ENCODE peak calls at places on chromosomes 16 and 17, in nine cellular contexts. L is ovary; R is naive thymus-derived CD4-positive, alpha-beta T cell; P is HAP-1; Z is PC-9; W is cardiac muscle cell; I is heart right ventricle; B is upper lobe of right lung; K is osteoblast. O is an unnamed sample. For H3K4me1, the result is how much of the 10 kb centered on the place peaks cover.

GRCh38 chr17:75927286-75927922 is 13.4 kb downstream of the FBF1 start:
- DNase-seq in B (no peak), I (no peak), W (peak), R (no peak), L (no peak), Z (no peak), K (peak), P (peak), O (peak)

GRCh38 chr16:29674188-29674587 is 4.8 kb upstream of the QPRT start:
- DNase-seq in Z (no peak), R (no peak), B (peak), W (peak), K (no peak), P (no peak), I (peak), L (peak), O (no peak)

GRCh38 chr17:67386965-67387551 is 10.0 kb downstream of the PITPNC1 start:
- DNase-seq in W (peak), B (peak), Z (peak), P (peak), K (no peak), L (peak), R (peak), I (peak), O (peak)

GRCh38 chr16:68371706-68372380 is 61.0 kb downstream of the PRMT7 start:
- DNase-seq in W (no peak), I (no peak), Z (no peak), P (no peak), B (no peak), L (no peak), R (no peak), K (peak), O (no peak)

GRCh38 chr17:10527419-10527818 is 9.1 kb upstream of the MYH1 start:
- DNase-seq in R (no peak), Z (no peak), W (no peak), L (no peak), P (no peak), I (no peak), B (no peak), K (no peak), O (no peak)

GRCh38 chr17:79082311-79083190 is 7.9 kb downstream of the ENGASE start:
- DNase-seq in L (no peak), I (peak), W (peak), B (peak), R (peak), K (peak), P (peak), Z (peak), O (peak)

GRCh38 chr16:4347010-4347409 is 4.1 kb downstream of the PAM16 start:
- DNase-seq in K (no peak), B (peak), P (no peak), R (no peak), I (no peak), Z (no peak), L (no peak), W (peak), O (no peak)

GRCh38 chr17:38725066-38725465 is 5.1 kb upstream of the CISD3 start:
- DNase-seq in W (no peak), L (no peak), P (no peak), R (no peak), Z (no peak), B (no peak), I (no peak), K (no peak), O (no peak)

GRCh38 chr16:3734758-3735221 is 17.5 kb upstream of the TRAP1 start:
- DNase-seq in B (peak), P (no peak), Z (no peak), K (peak), I (no peak), R (no peak), W (no peak), L (no peak), O (no peak)

GRCh38 chr16:55625843-55626242 is 29.9 kb upstream of the SLC6A2 start:
- DNase-seq in R (no peak), I (no peak), L (no peak), P (no peak), Z (no peak), W (no peak), B (no peak), K (no peak), O (no peak)

GRCh38 chr17:17535957-17536356 is 39.8 kb upstream of the RASD1 start:
- DNase-seq in Z (no peak), L (no peak), P (no peak), K (peak), B (peak), I (peak), R (no peak), W (no peak), O (no peak)

GRCh38 chr17:43018008-43018853 is 4.0 kb downstream of the VAT1 start:
- DNase-seq in Z (no peak), W (no peak), L (peak), K (peak), P (peak), B (no peak), I (no peak), R (no peak), O (peak)

GRCh38 chr16:84791501-84791900 is 28.3 kb upstream of the CRISPLD2 start:
- DNase-seq in L (no peak), R (no peak), Z (no peak), W (no peak), K (no peak), I (no peak), B (no peak), P (no peak), O (no peak)

GRCh38 chr16:56331399-56331798 is 93.9 kb downstream of the AMFR start:
- DNase-seq in I (no peak), R (no peak), K (no peak), Z (no peak), W (no peak), P (no peak), B (no peak), L (no peak), O (no peak)

GRCh38 chr16:47258874-47259461 is 115.2 kb upstream of the NETO2 start:
- DNase-seq in R (no peak), L (no peak), K (peak), P (peak), I (no peak), Z (no peak), B (no peak), W (peak), O (peak)

GRCh38 chr16:74448990-74449389 is 27.7 kb upstream of the CLEC18B start:
- DNase-seq in W (peak), B (no peak), P (no peak), Z (peak), I (peak), K (peak), R (no peak), L (peak), O (no peak)

GRCh38 chr16:66477028-66477515 is 50.0 kb downstream of the BEAN1 start:
- DNase-seq in P (no peak), K (no peak), W (peak), Z (no peak), R (no peak), I (no peak), L (no peak), B (no peak), O (peak)

GRCh38 chr17:80367510-80367909 is 47.5 kb upstream of the ENDOV start:
- DNase-seq in Z (no peak), I (no peak), L (no peak), K (peak), B (no peak), R (no peak), P (no peak), W (no peak), O (no peak)
- H3K4me1 ChIP-seq in Z (under half), I (under half), L (under half), K (under half), B (under half), R (under half), P (under half), W (under half), O (under half)

GRCh38 chr16:80377621-80378020 is 163.2 kb upstream of the DYNLRB2 start:
- DNase-seq in R (no peak), I (no peak), K (no peak), W (no peak), L (no peak), B (no peak), P (no peak), Z (no peak), O (no peak)

GRCh38 chr16:80375973-80376372 is 164.8 kb upstream of the DYNLRB2 start:
- DNase-seq in W (no peak), B (no peak), R (no peak), L (no peak), I (no peak), P (no peak), K (no peak), Z (no peak), O (no peak)

GRCh38 chr16:80375513-80375912 is 165.3 kb upstream of the DYNLRB2 start:
- DNase-seq in B (no peak), Z (no peak), K (no peak), L (no peak), R (no peak), W (no peak), I (no peak), P (no peak), O (no peak)

GRCh38 chr16:80372341-80372740 is 168.5 kb upstream of the DYNLRB2 start:
- DNase-seq in I (no peak), W (no peak), P (no peak), B (no peak), K (no peak), R (no peak), Z (no peak), L (no peak), O (no peak)

GRCh38 chr16:80376941-80377340 is 163.9 kb upstream of the DYNLRB2 start:
- DNase-seq in L (no peak), P (no peak), W (no peak), B (no peak), K (no peak), R (no peak), I (no peak), Z (no peak), O (no peak)
- H3K4me1 ChIP-seq in L (under half), P (under half), W (under half), B (under half), K (under half), R (under half), I (under half), Z (under half), O (under half)

GRCh38 chr16:89368604-89369249 is 121.6 kb downstream of the ANKRD11 start:
- DNase-seq in R (no peak), B (peak), W (no peak), P (no peak), I (no peak), L (no peak), Z (no peak), K (peak), O (no peak)
- H3K4me1 ChIP-seq in R (under half), B (half or more), W (under half), P (under half), I (half or more), L (half or more), Z (under half), K (under half), O (under half)

GRCh38 chr17:76997981-76998531 is 129.9 kb downstream of the MGAT5B start:
- DNase-seq in I (no peak), P (no peak), L (no peak), K (no peak), B (no peak), W (no peak), R (no peak), Z (no peak), O (no peak)
- H3K4me1 ChIP-seq in I (under half), P (under half), L (under half), K (under half), B (under half), W (under half), R (under half), Z (under half), O (under half)

O was measured in endodermal cell.